ENCODE peak calls at places on chromosomes 13 and 19, in ten cellular contexts. P is WERI-Rb-1; F is GM20000; Y is HEK293T; G is pancreas; S is stimulated activated CD4-positive, alpha-beta T cell treated with anti-CD3 and anti-CD28 coated beads, Interleukin-4, amount 100 ng/mL, for 4 hours; W is body of pancreas; D is natural killer cell; L is lower leg skin; N is tibial nerve. Z is an unnamed sample.

GRCh38 chr13:112849500-112849899 is 119.5 kb upstream of the MCF2L start:
- DNase-seq in W (peak; percentile 31), G (no peak), F (no peak), Y (peak; percentile 13), L (no peak), N (no peak), P (no peak), S (no peak), D (no peak), Z (peak; percentile 16)

GRCh38 chr13:21053231-21053630 is 8.2 kb downstream of the LATS2 start:
- DNase-seq in L (no peak), Y (no peak), P (no peak), W (no peak), N (no peak), G (no peak), S (no peak), F (no peak), D (no peak), Z (no peak)

GRCh38 chr19:46466536-46467199 is 4.7 kb downstream of the PNMA8A start:
- DNase-seq in L (no peak), D (no peak), S (no peak), P (no peak), F (peak; percentile 62), N (no peak), W (no peak), G (no peak), Y (no peak), Z (peak; percentile 71)

GRCh38 chr13:45473627-45474026 is 8.9 kb downstream of the COG3 start:
- DNase-seq in N (no peak), W (no peak), D (no peak), G (no peak), P (peak; percentile 69), F (no peak), Y (peak; percentile 22), L (no peak), S (peak; percentile 12), Z (no peak)

GRCh38 chr19:50910722-50911121 is 473 bp downstream of the KLK4 start:
- DNase-seq in L (no peak), N (no peak), G (no peak), P (no peak), S (no peak), F (no peak), D (no peak), W (no peak), Y (no peak), Z (no peak)

GRCh38 chr19:12789098-12789903 is 2.0 kb upstream of the JUNB start:
- DNase-seq in N (no peak), F (no peak), G (no peak), D (no peak), W (no peak), P (no peak), S (no peak), L (peak; percentile 49), Y (no peak), Z (no peak)

GRCh38 chr19:33260628-33261418 is 35.2 kb upstream of the SLC7A10 start:
- DNase-seq in Y (no peak), F (no peak), N (peak; percentile 22), W (no peak), G (no peak), P (no peak), D (no peak), S (no peak), L (no peak), Z (no peak)

GRCh38 chr19:11256189-11256588 is 6.1 kb downstream of the DOCK6 start:
- DNase-seq in W (no peak), F (no peak), Y (no peak), D (no peak), S (no peak), P (no peak), N (no peak), L (no peak), G (no peak), Z (peak; percentile 51)

GRCh38 chr13:51998723-51999471 is 12.4 kb downstream of the ATP7B start:
- DNase-seq in W (no peak), G (no peak), L (no peak), N (no peak), F (no peak), D (no peak), P (peak; percentile 12), S (no peak), Y (no peak), Z (no peak)

GRCh38 chr13:93420206-93420605 is 193.6 kb downstream of the GPC6 start:
- DNase-seq in N (no peak), W (no peak), P (no peak), L (no peak), D (no peak), F (no peak), S (no peak), G (no peak), Y (no peak), Z (no peak)

GRCh38 chr19:7705387-7706187 is 3.7 kb upstream of the FCER2 start:
- DNase-seq in G (peak; percentile 40), P (no peak), W (no peak), L (peak; percentile 37), D (peak; percentile 35), S (peak; percentile 81), F (peak; percentile 65), Y (no peak), N (peak; percentile 33), Z (no peak)

GRCh38 chr19:43634877-43635560 is 4.6 kb downstream of the CADM4 start:
- DNase-seq in W (no peak), F (no peak), G (no peak), D (no peak), L (no peak), N (no peak), P (no peak), Y (no peak), S (no peak), Z (no peak)

GRCh38 chr13:98507060-98507797 is 69.7 kb downstream of the STK24 start:
- DNase-seq in S (no peak), Y (no peak), W (peak; percentile 75), F (no peak), N (peak; percentile 60), G (peak; percentile 62), P (no peak), L (no peak), D (no peak), Z (no peak)

GRCh38 chr13:82717249-82717648 is 1165.0 kb downstream of the SLITRK1 start:
- DNase-seq in D (no peak), L (no peak), S (no peak), N (no peak), F (no peak), G (no peak), Y (no peak), W (no peak), P (no peak), Z (no peak)

GRCh38 chr19:4556574-4557185 is 2.8 kb downstream of the SEMA6B start:
- DNase-seq in F (no peak), S (no peak), G (no peak), P (peak; percentile 52), W (no peak), D (no peak), N (no peak), L (no peak), Y (peak; percentile 99), Z (no peak)

GRCh38 chr19:48539503-48540096 is 12.4 kb upstream of the SULT2B1 start:
- DNase-seq in D (no peak), L (no peak), G (no peak), P (no peak), N (peak; percentile 12), W (peak; percentile 35), Y (no peak), F (no peak), S (no peak), Z (no peak)

GRCh38 chr13:95704510-95704909 is 27.6 kb downstream of the DNAJC3 start:
- DNase-seq in F (no peak), G (peak; percentile 28), L (no peak), W (peak; percentile 62), S (no peak), Y (peak; percentile 32), P (no peak), N (no peak), D (no peak), Z (no peak)

GRCh38 chr13:105972811-105973590 is 562.5 kb downstream of the EFNB2 start:
- DNase-seq in P (no peak), N (no peak), Y (no peak), F (no peak), W (no peak), L (no peak), D (no peak), S (no peak), G (no peak), Z (no peak)

GRCh38 chr13:103803349-103803748 is 737.1 kb upstream of the SLC10A2 start:
- DNase-seq in G (no peak), N (no peak), L (no peak), W (no peak), S (no peak), D (no peak), P (peak; percentile 88), F (no peak), Y (no peak), Z (no peak)

GRCh38 chr13:99751517-99752199 is 219.9 kb downstream of the ZIC5 start:
- DNase-seq in P (no peak), G (no peak), F (no peak), W (no peak), Y (no peak), D (no peak), L (no peak), S (no peak), N (no peak), Z (no peak)

GRCh38 chr13:76148926-76149325 is 512.8 kb downstream of the LMO7 start:
- DNase-seq in D (no peak), L (no peak), W (no peak), S (no peak), Y (no peak), G (no peak), P (no peak), N (no peak), F (no peak), Z (no peak)

GRCh38 chr13:112152846-112153245 is 85.9 kb downstream of the SOX1 start:
- DNase-seq in N (no peak), Y (no peak), F (no peak), L (no peak), W (no peak), G (no peak), S (no peak), P (no peak), D (no peak), Z (no peak)

GRCh38 chr19:41433171-41433570 is 6.0 kb upstream of the B3GNT8 start:
- DNase-seq in N (no peak), D (no peak), F (no peak), S (no peak), L (no peak), W (no peak), G (no peak), P (no peak), Y (no peak), Z (no peak)

GRCh38 chr19:31118292-31118925 is 230.8 kb downstream of the TSHZ3 start:
- DNase-seq in G (peak; percentile 24), F (no peak), D (no peak), W (no peak), L (no peak), N (no peak), Y (no peak), P (no peak), S (no peak), Z (no peak)

GRCh38 chr19:48445256-48445605 is 552 bp upstream of the GRWD1 start:
- DNase-seq in F (peak; percentile 78), G (no peak), N (peak; percentile 49), P (peak; percentile 67), D (no peak), Y (peak; percentile 63), W (no peak), L (peak; percentile 62), S (no peak), Z (no peak)

GRCh38 chr19:40229926-40230417 is 3.5 kb upstream of the CCNP start:
- DNase-seq in F (no peak), Y (no peak), D (no peak), W (no peak), P (no peak), G (no peak), N (no peak), S (no peak), L (no peak), Z (no peak)

GRCh38 chr13:36385471-36385870 is 39.3 kb upstream of the SPART start:
- DNase-seq in S (no peak), N (no peak), L (no peak), D (no peak), Y (no peak), P (no peak), F (no peak), G (no peak), W (no peak), Z (no peak)

GRCh38 chr19:11995174-11995573 is 30.3 kb downstream of the ZNF763 start:
- DNase-seq in Y (no peak), D (no peak), N (no peak), G (no peak), P (no peak), F (no peak), S (no peak), L (no peak), W (no peak), Z (no peak)